ENCODE peak calls at places on chromosomes 11 and 22, in eight cellular contexts. X is kidney epithelial cell, G is sigmoid colon, B is PC-9, U is cardiac muscle cell, T is transverse colon, R is lower lobe of right lung, H is H1. S is an unnamed sample.

GRCh38 chr11:61778920-61779650 is 13.3 kb downstream of the TMEM258 start:
- DNase-seq in X (no peak), G (no peak), B (no peak), U (no peak), T (no peak), R (no peak), H (no peak), S (no peak)

GRCh38 chr11:64067257-64067993 is 31.7 kb downstream of the FLRT1 start:
- DNase-seq in X (no peak), G (no peak), B (no peak), U (no peak), T (no peak), R (no peak), H (no peak), S (no peak)

GRCh38 chr11:116144387-116144958 is 628.3 kb downstream of the BUD13 start:
- DNase-seq in X (no peak), G (no peak), B (no peak), U (no peak), T (no peak), R (no peak), H (no peak), S (no peak)

GRCh38 chr22:46678785-46679700 is 58.9 kb downstream of the GRAMD4 start:
- DNase-seq in X (no peak), G (no peak), B (no peak), U (no peak), T (no peak), R (no peak), H (no peak), S (no peak)

GRCh38 chr22:23180301-23180892 is at the start of gene BCR:
- DNase-seq in X (no peak), G (peak; percentile 89), B (peak; percentile 51), U (peak; percentile 86), T (peak; percentile 82), R (peak; percentile 85), H (no peak), S (peak; percentile 69)

GRCh38 chr11:117143390-117143789 is 697 bp upstream of the PAFAH1B2 start:
- DNase-seq in X (no peak), G (peak; percentile 82), B (peak; percentile 8), U (peak; percentile 45), T (peak; percentile 58), R (peak; percentile 61), H (no peak), S (no peak)

GRCh38 chr11:33997473-33998347 is 53.8 kb upstream of the CAPRIN1 start:
- DNase-seq in X (no peak), G (no peak), B (peak; percentile 15), U (peak; percentile 10), T (no peak), R (no peak), H (no peak), S (no peak)

GRCh38 chr11:128045094-128045725 is 542.1 kb downstream of the ETS1 start:
- DNase-seq in X (no peak), G (no peak), B (no peak), U (no peak), T (no peak), R (no peak), H (no peak), S (no peak)

GRCh38 chr11:1389103-1389931 is 417 bp upstream of the BRSK2 start:
- DNase-seq in X (peak; percentile 59), G (peak; percentile 99), B (peak; percentile 94), U (peak; percentile 99), T (peak; percentile 95), R (peak; percentile 97), H (peak; percentile 99), S (peak; percentile 96)
- TF ChIP-seq CTCF in X (no peak), G (no peak), B (no peak), U (peak; percentile 6), T (no peak), R (peak; percentile 25), H (peak; percentile 11), S (no peak)

GRCh38 chr11:66725114-66725513 is 3.9 kb downstream of the SPTBN2 start:
- DNase-seq in X (no peak), G (peak; percentile 7), B (no peak), U (no peak), T (no peak), R (no peak), H (no peak), S (no peak)
- H3K27me3 ChIP-seq in X (no peaks in the 10 kb centered on the region), G (peaks cover 2% of the 10 kb centered on the region), B (peaks cover 6% of the 10 kb centered on the region), U (peaks cover 39% of the 10 kb centered on the region), T (peaks cover 48% of the 10 kb centered on the region), R (peaks cover 46% of the 10 kb centered on the region), H (no peaks in the 10 kb centered on the region), S (peaks cover 4% of the 10 kb centered on the region)

DNA sequence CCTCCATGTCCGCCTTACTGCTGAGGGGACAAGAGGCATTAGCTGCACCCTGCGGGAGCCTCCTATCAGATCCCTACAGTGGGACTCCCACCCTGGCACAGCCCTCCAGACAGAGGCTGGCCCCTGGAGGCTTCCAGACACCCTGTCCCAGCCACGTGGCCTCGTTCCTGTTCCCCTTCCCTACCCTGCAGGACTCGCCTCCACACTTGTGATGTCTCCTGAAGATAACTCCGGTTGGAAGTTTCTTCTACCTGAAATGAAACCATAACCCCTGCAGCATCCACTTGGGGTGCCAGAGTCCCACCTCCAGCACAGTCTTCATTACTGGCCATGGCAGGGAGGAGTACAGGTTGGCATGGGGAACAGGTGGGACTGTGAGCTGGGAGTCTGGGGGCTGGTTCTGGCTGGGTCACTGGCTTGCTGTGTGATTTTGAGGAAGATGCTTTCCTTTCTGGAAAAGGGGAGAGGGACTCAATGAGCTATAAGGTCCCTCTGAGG is 4.9 kb upstream of the SH3BP1 start:
- DNase-seq in X (no peak), G (no peak), B (no peak), U (no peak), T (no peak), R (no peak), H (peak; percentile 53), S (no peak)
- TF ChIP-seq CTCF in X (peak; percentile 34), G (no peak), B (peak; percentile 39), U (peak; percentile 25), T (no peak), R (no peak), H (peak; percentile 37), S (no peak)

GRCh38 chr22:48973694-48974041 is 854.0 kb downstream of the BRD1 start:
- DNase-seq in X (no peak), G (no peak), B (no peak), U (no peak), T (no peak), R (no peak), H (peak; percentile 33), S (no peak)

GRCh38 chr22:48974443-48975251 is 853.0 kb downstream of the BRD1 start:
- DNase-seq in X (no peak), G (no peak), B (no peak), U (no peak), T (no peak), R (no peak), H (peak; percentile 43), S (no peak)

GRCh38 chr22:48975252-48975780 is 852.4 kb downstream of the BRD1 start:
- DNase-seq in X (no peak), G (no peak), B (no peak), U (no peak), T (no peak), R (no peak), H (peak; percentile 44), S (no peak)

GRCh38 chr22:48976556-48977535 is 850.8 kb downstream of the BRD1 start:
- DNase-seq in X (no peak), G (no peak), B (no peak), U (no peak), T (no peak), R (no peak), H (peak; percentile 28), S (no peak)

DNA sequence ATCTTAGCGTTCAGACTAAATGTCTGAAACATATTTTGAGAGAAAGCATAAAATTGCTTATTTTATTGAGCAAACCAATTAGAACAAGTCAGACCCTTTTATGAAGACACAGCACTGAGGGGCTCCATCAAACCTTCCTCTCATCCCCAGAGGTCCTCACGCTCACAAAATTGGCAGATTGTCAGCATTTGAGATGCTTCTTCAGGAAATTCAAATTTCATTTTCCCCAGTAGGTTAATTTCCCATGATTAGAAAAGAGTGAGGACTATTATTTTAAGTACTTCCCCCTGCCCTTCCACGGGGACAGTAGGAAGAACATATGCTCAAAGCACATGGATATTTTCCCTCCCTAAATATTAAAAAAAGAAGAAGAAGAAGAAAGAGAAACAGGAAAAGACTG is 851.8 kb downstream of the BRD1 start:
- DNase-seq in X (no peak), G (no peak), B (no peak), U (no peak), T (no peak), R (no peak), H (no peak), S (no peak)
- H3K27me3 ChIP-seq in X (no peaks in the 10 kb centered on the region), G (no peaks in the 10 kb centered on the region), B (peaks cover 96% of the 10 kb centered on the region), U (no peaks in the 10 kb centered on the region), T (peaks cover 9% of the 10 kb centered on the region), R (peaks cover 8% of the 10 kb centered on the region), H (no peaks in the 10 kb centered on the region), S (no peaks in the 10 kb centered on the region)

GRCh38 chr11:12402027-12402426 is 24.7 kb downstream of the PARVA start:
- DNase-seq in X (no peak), G (no peak), B (no peak), U (no peak), T (no peak), R (no peak), H (no peak), S (no peak)
- TF ChIP-seq CTCF in X (no peak), G (no peak), B (no peak), U (no peak), T (no peak), R (no peak), H (no peak), S (no peak)

DNA sequence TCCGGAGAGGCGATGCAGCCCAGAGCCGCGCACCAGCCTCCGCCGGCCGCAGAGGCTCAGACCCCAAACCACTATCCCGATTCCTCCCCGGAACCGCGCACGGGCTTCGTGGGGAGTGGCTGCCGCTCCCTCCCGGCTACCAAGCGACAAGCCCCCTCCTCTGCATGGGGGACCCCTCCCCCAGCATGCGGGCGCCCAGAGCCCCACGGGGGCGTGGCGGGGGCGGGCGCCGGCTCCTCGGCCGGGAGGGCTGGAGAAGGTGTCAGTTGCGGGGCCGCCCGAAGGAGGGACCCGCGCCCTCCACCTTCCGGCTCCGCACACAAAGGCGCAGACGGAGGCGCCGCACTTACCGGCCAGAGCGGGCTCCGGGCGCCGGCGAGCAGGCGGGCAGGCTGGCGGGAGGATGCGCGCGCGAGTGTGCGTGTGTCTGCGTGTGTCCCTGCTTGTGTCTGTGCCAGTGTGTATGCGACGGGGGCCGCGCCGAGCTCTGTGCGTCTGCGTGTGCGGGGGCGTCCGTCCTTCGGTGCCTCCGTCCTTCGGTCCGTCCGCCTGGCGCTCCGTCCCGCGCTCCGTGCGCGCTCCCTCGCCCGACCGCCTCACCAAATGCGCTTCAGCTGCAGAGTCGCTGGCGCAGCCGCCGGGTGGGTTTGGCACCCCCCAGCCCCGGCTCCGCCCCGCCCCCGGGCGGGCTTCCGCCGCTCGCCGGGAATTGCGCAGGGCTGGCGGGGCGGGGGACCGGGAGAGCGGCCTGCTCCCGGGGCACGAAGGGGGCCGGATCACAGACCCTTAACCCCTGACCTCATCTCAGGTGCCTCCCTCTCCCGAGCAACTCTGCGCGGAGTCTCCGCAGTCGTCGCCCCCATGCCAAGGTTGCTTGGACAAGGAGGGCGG is at the start of gene PTPN5:
- DNase-seq in X (no peak), G (no peak), B (no peak), U (peak; percentile 48), T (no peak), R (no peak), H (peak; percentile 77), S (no peak)
- H3K27me3 ChIP-seq in X (peaks cover 45% of the 10 kb centered on the region), G (peaks cover 8% of the 10 kb centered on the region), B (peaks cover 57% of the 10 kb centered on the region), U (peaks cover 92% of the 10 kb centered on the region), T (peaks cover 65% of the 10 kb centered on the region), R (peaks cover 45% of the 10 kb centered on the region), H (no peaks in the 10 kb centered on the region), S (peaks cover 44% of the 10 kb centered on the region)

S was measured in endothelial cell of umbilical vein.